ENCODE peak calls at places on chromosomes 16 and 17, in five cellular contexts. W, U, K, A and N are unnamed samples.

GRCh38 chr17:78117027-78117981 is 11.3 kb downstream of the TMC6 start:
- DNase-seq in W (no peak), U (no peak), K (no peak), A (no peak), N (no peak)

GRCh38 chr16:29816694-29817441 is 916 bp downstream of the PAGR1 start:
- DNase-seq in W (no peak), U (no peak), K (peak; percentile 55), A (peak; percentile 69), N (peak; percentile 37)

GRCh38 chr17:2909853-2910234 is 113.6 kb downstream of the RAP1GAP2 start:
- DNase-seq in W (no peak), U (no peak), K (no peak), A (no peak), N (no peak)

GRCh38 chr17:41769346-41769862 is 17.1 kb downstream of the JUP start:
- DNase-seq in W (no peak), U (no peak), K (no peak), A (no peak), N (no peak)

GRCh38 chr17:7959503-7960253 is 27.7 kb downstream of the CNTROB start:
- DNase-seq in W (no peak), U (no peak), K (peak; percentile 43), A (no peak), N (no peak)

GRCh38 chr17:9676742-9677387 is 31.5 kb downstream of the USP43 start:
- DNase-seq in W (no peak), U (no peak), K (no peak), A (no peak), N (no peak)

GRCh38 chr16:8634991-8635736 is 13.7 kb downstream of the METTL22 start:
- DNase-seq in W (no peak), U (no peak), K (no peak), A (no peak), N (no peak)

GRCh38 chr17:77280304-77280910 is 139.6 kb downstream of the SEC14L1 start:
- DNase-seq in W (no peak), U (no peak), K (no peak), A (no peak), N (no peak)

GRCh38 chr17:66301864-66302741 is at the start of gene PRKCA:
- DNase-seq in W (no peak), U (peak; percentile 9), K (peak; percentile 64), A (peak; percentile 81), N (peak; percentile 70)

GRCh38 chr16:89052824-89053724 is 40.6 kb upstream of the ACSF3 start:
- DNase-seq in W (no peak), U (no peak), K (peak; percentile 79), A (peak; percentile 12), N (no peak)

GRCh38 chr17:57016066-57016763 is 38.3 kb downstream of the SCPEP1 start:
- DNase-seq in W (no peak), U (no peak), K (no peak), A (no peak), N (no peak)

GRCh38 chr16:89200124-89200849 is at the start of gene SLC22A31:
- DNase-seq in W (no peak), U (no peak), K (no peak), A (no peak), N (no peak)

GRCh38 chr17:72702136-72702735 is 390.3 kb downstream of the SLC39A11 start:
- DNase-seq in W (no peak), U (no peak), K (no peak), A (no peak), N (no peak)

GRCh38 chr16:48963901-48964615 is 317.6 kb downstream of the CBLN1 start:
- DNase-seq in W (no peak), U (no peak), K (no peak), A (no peak), N (no peak)

GRCh38 chr17:80026359-80027042 is 9.2 kb downstream of the TBC1D16 start:
- DNase-seq in W (no peak), U (no peak), K (peak; percentile 76), A (no peak), N (no peak)

GRCh38 chr17:77049440-77049839 is 91.3 kb upstream of the SEC14L1 start:
- DNase-seq in W (no peak), U (no peak), K (no peak), A (no peak), N (no peak)

GRCh38 chr17:4152471-4152870 is 9.5 kb downstream of the CYB5D2 start:
- DNase-seq in W (no peak), U (no peak), K (no peak), A (no peak), N (no peak)

GRCh38 chr17:8372422-8372821 is 4.1 kb downstream of the KRABD2 start:
- DNase-seq in W (no peak), U (no peak), K (no peak), A (no peak), N (no peak)

GRCh38 chr16:83946781-83947566 is 6.1 kb upstream of the OSGIN1 start:
- DNase-seq in W (no peak), U (no peak), K (peak; percentile 27), A (no peak), N (no peak)

GRCh38 chr17:63150466-63150865 is 184.4 kb downstream of the TANC2 start:
- DNase-seq in W (no peak), U (no peak), K (no peak), A (no peak), N (no peak)

GRCh38 chr17:43468746-43469544 is 14.8 kb upstream of the DHX8 start:
- DNase-seq in W (no peak), U (no peak), K (no peak), A (no peak), N (no peak)

GRCh38 chr17:17900615-17901520 is 64.1 kb upstream of the SREBF1 start:
- DNase-seq in W (no peak), U (peak; percentile 47), K (peak; percentile 85), A (peak; percentile 73), N (no peak)

GRCh38 chr17:7845359-7846062 is 9.4 kb upstream of the TMEM88 start:
- DNase-seq in W (no peak), U (no peak), K (no peak), A (no peak), N (no peak)

GRCh38 chr17:54381482-54381881 is 519.2 kb upstream of the TOM1L1 start:
- DNase-seq in W (no peak), U (no peak), K (no peak), A (no peak), N (no peak)
- H3K9me3 ChIP-seq in W (no peaks in the 10 kb centered on the region), U (no peaks in the 10 kb centered on the region), K (no peaks in the 10 kb centered on the region), A (no peaks in the 10 kb centered on the region), N (no peaks in the 10 kb centered on the region)

GRCh38 chr17:16551878-16552636 is 16.9 kb downstream of the ZNF287 start:
- DNase-seq in W (no peak), U (no peak), K (no peak), A (no peak), N (no peak)

GRCh38 chr17:16552637-16553045 is 16.4 kb downstream of the ZNF287 start:
- DNase-seq in W (no peak), U (no peak), K (no peak), A (no peak), N (no peak)
- H3K9me3 ChIP-seq in W (no peaks in the 10 kb centered on the region), U (peaks cover 93% of the 10 kb centered on the region), K (no peaks in the 10 kb centered on the region), A (peaks cover 100% of the 10 kb centered on the region), N (peaks cover 46% of the 10 kb centered on the region)

DNA sequence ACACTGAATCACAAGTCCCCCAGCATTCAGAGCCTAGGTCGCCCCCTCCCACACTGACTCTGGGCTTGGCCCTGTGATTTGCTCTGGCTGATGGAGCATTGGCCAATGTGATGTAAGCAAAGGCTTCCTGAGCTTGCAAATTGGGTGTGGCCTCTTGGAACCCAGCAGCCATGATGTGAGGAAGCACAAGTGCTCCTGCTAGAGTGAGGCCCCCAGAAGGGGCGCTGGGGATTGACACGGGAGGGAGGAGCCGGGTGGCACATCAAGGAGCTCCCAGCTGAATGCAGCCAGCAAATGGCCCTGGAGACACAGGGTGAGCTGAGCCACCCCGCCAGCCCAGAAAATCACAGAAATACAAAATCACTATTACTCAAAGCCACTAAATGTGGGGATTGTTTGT is 308.5 kb downstream of the C16orf95 start:
- DNase-seq in W (no peak), U (no peak), K (no peak), A (no peak), N (no peak)
- H3K9me3 ChIP-seq in W (no peaks in the 10 kb centered on the region), U (no peaks in the 10 kb centered on the region), K (no peaks in the 10 kb centered on the region), A (no peaks in the 10 kb centered on the region), N (no peaks in the 10 kb centered on the region)

DNA sequence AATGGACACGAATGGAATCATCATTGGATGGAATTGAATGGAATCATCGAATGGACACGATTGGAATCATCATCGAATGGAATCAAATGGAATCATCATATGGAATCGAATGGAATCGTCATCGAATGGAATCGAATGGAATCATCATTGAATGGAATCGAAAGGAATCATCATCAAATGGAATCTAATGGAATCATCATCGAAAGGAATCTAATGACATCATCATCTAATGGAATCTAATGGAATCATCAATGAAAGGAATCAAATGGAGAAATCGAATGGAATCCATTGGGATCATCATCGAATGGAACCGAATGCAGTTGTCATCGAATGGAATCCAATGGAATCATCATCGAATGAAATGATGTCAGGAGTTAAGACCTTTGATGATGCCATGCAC is 154.9 kb downstream of the SHCBP1 start:
- DNase-seq in W (no peak), U (no peak), K (no peak), A (no peak), N (no peak)
- H3K9me3 ChIP-seq in W (no peaks in the 10 kb centered on the region), U (no peaks in the 10 kb centered on the region), K (no peaks in the 10 kb centered on the region), A (peaks cover 28% of the 10 kb centered on the region), N (peaks cover 7% of the 10 kb centered on the region)

GRCh38 chr16:3096362-3096761 is 2.7 kb downstream of the ZSCAN10 start:
- DNase-seq in W (no peak), U (no peak), K (no peak), A (no peak), N (no peak)
- H3K9me3 ChIP-seq in W (no peaks in the 10 kb centered on the region), U (no peaks in the 10 kb centered on the region), K (no peaks in the 10 kb centered on the region), A (no peaks in the 10 kb centered on the region), N (no peaks in the 10 kb centered on the region)

GRCh38 chr16:50416388-50416787 is 47.6 kb upstream of the BRD7 start:
- DNase-seq in W (no peak), U (no peak), K (no peak), A (no peak), N (no peak)
- H3K9me3 ChIP-seq in W (no peaks in the 10 kb centered on the region), U (peaks cover 27% of the 10 kb centered on the region), K (no peaks in the 10 kb centered on the region), A (peaks cover 61% of the 10 kb centered on the region), N (peaks cover 11% of the 10 kb centered on the region)

DNA sequence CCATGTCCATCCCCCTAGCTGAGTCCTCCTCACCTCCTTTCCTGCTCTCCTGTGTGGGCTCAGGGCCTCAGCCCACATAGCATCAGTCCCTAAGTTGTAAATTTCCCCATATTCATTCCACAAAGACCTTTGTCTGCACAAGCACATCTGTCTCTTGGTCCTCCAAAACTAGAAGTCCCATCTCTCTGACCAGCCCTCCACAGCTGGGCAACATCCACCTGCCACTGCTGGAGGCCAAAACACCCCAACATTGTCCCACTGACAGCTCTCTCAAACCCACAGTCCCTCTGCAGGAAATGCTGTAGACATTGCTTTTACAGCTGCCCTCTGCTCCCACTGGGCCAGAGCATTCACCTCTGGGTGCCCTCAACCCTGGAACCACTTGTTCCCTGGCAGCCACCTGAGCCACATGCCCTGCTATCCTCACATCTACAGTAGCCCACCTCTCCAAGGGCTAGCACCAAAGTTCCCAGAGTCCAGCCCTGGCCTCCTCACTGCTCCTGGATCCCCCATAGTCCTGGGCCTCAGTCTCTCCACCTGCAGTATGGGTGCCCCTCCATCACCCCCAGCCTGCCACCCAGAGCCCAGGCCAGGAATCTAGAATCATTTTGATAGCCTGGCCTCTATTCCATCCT is 1722.7 kb downstream of the TP53TG3F start:
- DNase-seq in W (no peak), U (no peak), K (no peak), A (no peak), N (no peak)
- H3K9me3 ChIP-seq in W (no peaks in the 10 kb centered on the region), U (no peaks in the 10 kb centered on the region), K (no peaks in the 10 kb centered on the region), A (no peaks in the 10 kb centered on the region), N (no peaks in the 10 kb centered on the region)